ENCODE peak calls at places on chromosome 22, in four cellular contexts. U is HepG2, K is neuronal stem cell, S is brain microvascular endothelial cell. J is an unnamed sample.

GRCh38 chr22:50308597-50308935 is 1.1 kb upstream of the PLXNB2 start:
- DNase-seq in U (peak; percentile 59), K (no peak), S (no peak), J (no peak)

GRCh38 chr22:17264321-17265052 is 45.3 kb upstream of the ADA2 start:
- DNase-seq in U (no peak), K (no peak), S (no peak), J (peak; percentile 83)

GRCh38 chr22:38513063-38513462 is 7.0 kb upstream of the DDX17 start:
- DNase-seq in U (peak; percentile 42), K (no peak), S (no peak), J (peak; percentile 69)

GRCh38 chr22:38777087-38777671 is 16.8 kb downstream of the DNAL4 start:
- DNase-seq in U (no peak), K (no peak), S (no peak), J (peak; percentile 46)

GRCh38 chr22:49701380-49702067 is 126.1 kb downstream of the BRD1 start:
- DNase-seq in U (no peak), K (no peak), S (no peak), J (peak; percentile 74)

GRCh38 chr22:50672471-50673230 is at the start of gene SHANK3:
- DNase-seq in U (no peak), K (no peak), S (no peak), J (peak; percentile 81)

GRCh38 chr22:49725516-49725915 is 102.2 kb downstream of the BRD1 start:
- DNase-seq in U (no peak), K (no peak), S (no peak), J (no peak)

GRCh38 chr22:29071261-29072045 is 1.4 kb upstream of the KREMEN1 start:
- DNase-seq in U (peak; percentile 71), K (peak; percentile 56), S (no peak), J (peak; percentile 88)

DNA sequence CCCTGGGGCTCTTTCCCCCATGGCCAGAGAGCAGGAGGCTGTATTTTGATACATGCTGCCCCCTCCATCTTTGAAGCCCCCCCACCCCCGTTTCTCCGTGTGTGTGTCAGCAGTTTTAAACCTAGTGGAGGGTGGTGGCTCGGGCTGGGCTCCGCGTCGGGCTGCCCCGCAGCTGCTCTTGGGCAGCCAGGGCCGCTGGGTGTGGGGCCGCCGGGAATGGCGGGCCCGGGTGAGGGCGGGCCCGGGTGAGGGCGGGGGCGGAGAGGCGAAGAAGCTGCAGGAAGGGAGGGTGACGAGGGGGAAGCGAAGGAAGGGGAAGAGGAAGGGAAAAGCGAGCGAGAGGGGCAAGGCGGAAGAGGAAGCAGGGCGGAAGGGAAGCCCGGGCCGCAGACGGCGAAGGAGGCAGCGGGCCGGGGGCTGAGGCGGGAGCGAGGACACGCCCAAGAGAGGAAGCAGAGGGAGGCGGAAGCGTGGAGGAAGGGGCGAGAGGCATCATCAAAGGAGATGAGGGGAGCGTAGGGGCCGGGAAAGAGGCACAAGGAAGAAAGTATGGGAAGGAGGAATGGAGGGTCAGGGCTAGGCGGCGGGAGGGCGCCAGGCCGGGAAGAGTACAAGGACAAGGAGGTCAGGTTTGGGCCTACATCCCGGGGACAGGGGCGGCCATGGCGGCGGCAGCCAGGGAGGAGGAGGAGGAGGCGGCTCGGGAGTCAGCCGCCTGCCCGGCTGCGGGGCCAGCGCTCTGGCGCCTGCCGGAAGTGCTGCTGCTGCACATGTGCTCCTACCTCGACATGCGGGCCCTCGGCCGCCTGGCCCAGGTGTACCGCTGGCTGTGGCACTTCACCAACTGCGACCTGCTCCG is 82.4 kb downstream of the BCR start:
- DNase-seq in U (no peak), K (no peak), S (no peak), J (peak; percentile 76)
- H3K4me3 ChIP-seq in U (no peak overlapping the region), K (no peak overlapping the region), S (no peak overlapping the region), J (no peak overlapping the region)

GRCh38 chr22:19977296-19978243 is 36.0 kb upstream of the TXNRD2 start:
- DNase-seq in U (no peak), K (no peak), S (no peak), J (no peak)

GRCh38 chr22:19974233-19974861 is 32.7 kb upstream of the TXNRD2 start:
- DNase-seq in U (peak; percentile 75), K (peak; percentile 76), S (peak; percentile 42), J (peak; percentile 99)

GRCh38 chr22:19974935-19975706 is 33.5 kb upstream of the TXNRD2 start:
- DNase-seq in U (no peak), K (no peak), S (no peak), J (peak; percentile 66)

GRCh38 chr22:19976671-19977070 is 35.1 kb upstream of the TXNRD2 start:
- DNase-seq in U (no peak), K (no peak), S (no peak), J (no peak)

DNA sequence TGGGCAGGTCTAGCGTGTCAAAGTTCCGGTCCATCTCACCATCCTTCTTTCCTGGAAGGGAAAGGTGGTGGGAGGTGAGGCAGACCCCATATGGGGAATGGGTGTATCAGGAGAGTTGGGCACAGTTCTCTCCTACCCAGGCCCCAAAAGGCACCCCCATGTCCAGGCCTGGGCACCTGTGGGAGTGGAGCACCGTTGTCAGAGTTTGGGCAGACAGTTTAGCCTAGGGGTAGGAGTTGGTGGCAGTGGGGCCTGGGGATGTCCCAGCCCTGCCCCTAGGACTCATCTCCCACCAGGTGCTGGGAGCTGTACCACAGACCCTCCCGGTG is 34.1 kb upstream of the TXNRD2 start:
- DNase-seq in U (no peak), K (no peak), S (no peak), J (no peak)
- H3K36me3 ChIP-seq in U (peaks cover 3% of the 10 kb centered on the region), K (peaks cover 91% of the 10 kb centered on the region), S (no peaks in the 10 kb centered on the region), J (peaks cover 12% of the 10 kb centered on the region)

GRCh38 chr22:22440188-22440587 is 68.4 kb downstream of the ZNF280B start:
- DNase-seq in U (no peak), K (no peak), S (no peak), J (no peak)
- H3K27me3 ChIP-seq in U (no peaks in the 10 kb centered on the region), K (no peaks in the 10 kb centered on the region), S (no peaks in the 10 kb centered on the region), J (peaks cover 56% of the 10 kb centered on the region)

GRCh38 chr22:45775569-45776312 is 104.1 kb downstream of the ATXN10 start:
- DNase-seq in U (no peak), K (no peak), S (no peak), J (no peak)

GRCh38 chr22:45777852-45778172 is 106.2 kb downstream of the ATXN10 start:
- DNase-seq in U (no peak), K (no peak), S (no peak), J (no peak)

GRCh38 chr22:45775062-45775461 is 103.4 kb downstream of the ATXN10 start:
- DNase-seq in U (no peak), K (no peak), S (no peak), J (no peak)

GRCh38 chr22:45777046-45777851 is 105.6 kb downstream of the ATXN10 start:
- DNase-seq in U (no peak), K (no peak), S (no peak), J (no peak)

GRCh38 chr22:45776313-45776585 is 104.6 kb downstream of the ATXN10 start:
- DNase-seq in U (no peak), K (no peak), S (no peak), J (no peak)
- H3K4me3 ChIP-seq in U (no peak overlapping the region), K (no peak overlapping the region), S (no peak overlapping the region), J (no peak overlapping the region)

GRCh38 chr22:40220316-40221054 is 42.8 kb downstream of the TNRC6B start:
- DNase-seq in U (no peak), K (no peak), S (no peak), J (no peak)
- H3K36me3 ChIP-seq in U (peaks cover under 1% of the 10 kb centered on the region), K (peaks cover 37% of the 10 kb centered on the region), S (no peaks in the 10 kb centered on the region), J (no peaks in the 10 kb centered on the region)

GRCh38 chr22:19843857-19844422 is 10.7 kb downstream of the GNB1L start:
- DNase-seq in U (no peak), K (no peak), S (no peak), J (peak; percentile 45)
- H3K27me3 ChIP-seq in U (no peaks in the 10 kb centered on the region), K (no peaks in the 10 kb centered on the region), S (no peaks in the 10 kb centered on the region), J (no peaks in the 10 kb centered on the region)